ENCODE peak calls at places on chromosomes 11 and 22, in five cellular contexts. Q is A549, X is K562, F is HepG2, L is GM12878. T is an unnamed sample.

GRCh38 chr11:46200537-46201281 is 76.8 kb upstream of the CREB3L1 start:
- DNase-seq in Q (no peak), X (no peak), F (no peak), L (no peak), T (no peak)

GRCh38 chr11:82462588-82462987 is 271.1 kb downstream of the FAM181B start:
- DNase-seq in Q (no peak), X (no peak), F (no peak), L (no peak), T (no peak)

GRCh38 chr11:71164621-71165020 is 87.8 kb downstream of the SHANK2 start:
- DNase-seq in Q (no peak), X (no peak), F (no peak), L (no peak), T (no peak)

GRCh38 chr11:67248653-67249052 is 17.6 kb upstream of the GRK2 start:
- DNase-seq in Q (no peak), X (no peak), F (peak; percentile 40), L (no peak), T (no peak)

GRCh38 chr22:21457023-21457787 is 10.0 kb upstream of the TMEM191C start:
- DNase-seq in Q (peak; percentile 83), X (no peak), F (peak; percentile 65), L (no peak), T (no peak)

GRCh38 chr22:30695871-30696655 is 1.4 kb downstream of the OSBP2 start:
- DNase-seq in Q (no peak), X (no peak), F (no peak), L (no peak), T (no peak)

GRCh38 chr11:94909371-94909820 is 64.0 kb downstream of the CWC15 start:
- DNase-seq in Q (no peak), X (no peak), F (no peak), L (no peak), T (no peak)

GRCh38 chr22:19446603-19447387 is 716 bp downstream of the C22orf39 start:
- DNase-seq in Q (no peak), X (no peak), F (peak; percentile 7), L (no peak), T (peak; percentile 86)

GRCh38 chr11:30329150-30329940 is 6.4 kb downstream of the ARL14EP start:
- DNase-seq in Q (no peak), X (no peak), F (no peak), L (no peak), T (no peak)

GRCh38 chr22:20391222-20391621 is 2.7 kb upstream of the ZNF74 start:
- DNase-seq in Q (no peak), X (no peak), F (no peak), L (no peak), T (no peak)

GRCh38 chr11:44771252-44771734 is 44.5 kb downstream of the TSPAN18 start:
- DNase-seq in Q (no peak), X (no peak), F (no peak), L (no peak), T (no peak)

GRCh38 chr22:37169412-37169811 is 18.6 kb downstream of the C1QTNF6 start:
- DNase-seq in Q (no peak), X (no peak), F (no peak), L (no peak), T (no peak)

GRCh38 chr11:122634507-122634906 is 21.0 kb upstream of the UBASH3B start:
- DNase-seq in Q (no peak), X (no peak), F (no peak), L (no peak), T (peak; percentile 52)

GRCh38 chr11:37504066-37504611 is 906.1 kb upstream of the RAG2 start:
- DNase-seq in Q (no peak), X (no peak), F (no peak), L (peak; percentile 78), T (peak; percentile 0)

GRCh38 chr11:94314064-94314463 is 9.7 kb downstream of the IZUMO1R start:
- DNase-seq in Q (no peak), X (no peak), F (no peak), L (no peak), T (no peak)

GRCh38 chr22:39133871-39134270 is 18.6 kb downstream of the CBX7 start:
- DNase-seq in Q (no peak), X (no peak), F (no peak), L (no peak), T (no peak)

DNA sequence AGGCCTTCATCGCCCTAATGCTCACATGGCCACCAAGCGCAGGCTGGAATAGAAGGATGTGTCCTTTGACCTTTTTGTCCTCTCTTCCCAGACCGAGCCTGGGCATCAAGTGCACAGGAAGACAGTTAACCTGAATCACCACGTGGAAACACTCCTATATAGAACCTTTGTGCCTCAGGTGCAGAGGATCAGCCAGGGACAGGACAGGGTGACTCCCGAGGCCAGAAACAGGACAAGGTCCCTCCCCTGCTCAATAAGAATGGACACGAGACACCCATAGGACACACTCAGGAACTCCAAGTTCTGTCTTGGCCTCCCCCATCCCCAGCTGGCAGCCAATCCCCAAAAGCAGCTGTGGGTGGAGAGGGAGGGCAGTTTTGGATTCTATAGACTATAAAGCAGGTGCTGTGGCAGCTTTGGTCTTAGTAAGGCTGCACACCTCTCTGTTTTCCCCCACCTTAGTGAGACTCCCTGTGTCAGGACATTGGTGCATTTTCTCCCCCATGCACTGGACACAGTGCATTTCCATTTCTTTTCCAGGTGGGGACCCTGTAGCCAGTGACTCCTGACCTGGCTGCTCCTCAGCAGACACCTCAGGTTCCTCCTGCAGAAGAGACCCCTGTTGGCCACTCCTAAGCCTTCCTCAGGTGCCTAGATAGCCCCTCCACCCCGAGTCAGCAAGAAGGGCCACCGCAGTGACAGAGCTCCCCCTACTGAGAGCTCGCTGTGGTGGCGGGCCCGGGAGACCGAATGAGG is 43.6 kb upstream of the POU2AF1 start:
- DNase-seq in Q (peak; percentile 55), X (peak; percentile 51), F (peak; percentile 82), L (no peak), T (peak; percentile 90)
- TF ChIP-seq REST in Q (no peak), X (no peak), F (no peak), L (no peak), T (no peak)

DNA sequence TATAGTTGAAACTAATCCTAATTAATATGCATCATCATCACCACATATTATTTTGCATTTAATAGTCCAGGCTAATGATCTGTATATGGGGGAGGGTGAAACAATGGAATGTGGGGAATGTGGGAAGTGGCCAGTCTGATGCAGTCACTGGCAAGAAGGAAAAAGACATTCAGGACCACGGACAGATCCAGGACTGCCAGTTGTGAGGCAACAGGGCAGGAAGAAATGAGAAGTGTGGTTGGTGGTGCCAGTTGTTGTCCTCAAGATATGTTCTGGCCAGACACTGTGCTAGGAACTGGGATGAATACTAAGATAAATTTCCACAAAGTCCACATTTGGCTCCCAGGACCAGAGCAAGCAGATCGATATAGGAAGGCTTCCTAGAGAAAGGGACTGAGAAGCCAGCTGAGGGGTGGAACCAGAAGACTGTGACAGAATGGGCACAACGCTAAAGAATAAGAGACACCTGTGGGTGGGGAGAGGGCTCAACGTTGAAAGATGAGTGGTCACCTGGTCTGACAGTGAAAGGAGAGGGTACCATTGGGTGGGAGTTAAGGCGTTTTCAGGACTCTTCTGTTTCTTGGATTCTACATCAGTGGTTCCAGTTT is 6.8 kb upstream of the TPBGL start:
- DNase-seq in Q (peak; percentile 46), X (peak; percentile 58), F (peak; percentile 55), L (no peak), T (peak; percentile 93)
- TF ChIP-seq JUNB in Q (no peak), X (no peak), F (no peak), L (no peak), T (no peak)

GRCh38 chr22:40721266-40721665 is 42.0 kb downstream of the MCHR1 start:
- DNase-seq in Q (peak; percentile 69), X (no peak), F (peak; percentile 40), L (no peak), T (peak; percentile 45)
- TF ChIP-seq REST in Q (no peak), X (no peak), F (no peak), L (no peak), T (no peak)

DNA sequence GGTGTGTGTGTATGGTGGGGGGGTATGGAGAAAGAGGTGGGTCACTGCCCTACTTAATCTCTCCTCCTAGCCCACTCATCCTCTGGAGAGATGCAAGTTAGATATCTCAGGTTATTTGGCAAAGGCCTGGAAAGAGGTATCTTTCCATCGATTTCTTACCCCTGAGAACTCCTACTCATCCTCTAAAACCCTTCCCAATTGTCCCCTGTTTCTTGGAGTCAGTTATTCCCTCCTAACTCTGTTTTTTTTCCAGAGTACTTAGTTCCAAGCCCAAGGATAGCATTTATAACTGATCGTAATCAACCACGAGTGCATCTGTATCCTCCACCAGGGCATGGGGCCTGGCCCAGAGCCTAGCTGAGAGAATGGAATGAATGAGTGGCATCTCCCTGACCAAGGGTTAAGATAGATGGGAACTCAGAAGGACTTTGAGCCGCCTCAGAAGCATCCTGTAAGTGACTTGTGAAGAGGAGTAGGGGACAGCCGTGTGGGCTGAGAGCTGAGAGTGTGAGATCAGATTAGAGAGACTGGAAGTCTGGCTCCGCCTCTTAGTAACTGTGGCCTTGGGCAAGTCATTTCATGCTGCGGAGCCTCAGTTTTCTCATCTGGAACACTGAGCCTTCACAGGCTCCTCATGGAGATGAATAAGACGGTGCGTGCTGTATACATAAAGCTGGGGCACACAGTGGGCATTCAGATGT is 16.2 kb downstream of the CD6 start:
- DNase-seq in Q (no peak), X (no peak), F (no peak), L (no peak), T (no peak)
- TF ChIP-seq JUNB in Q (no peak), X (no peak), F (no peak), L (no peak), T (no peak)

GRCh38 chr11:14290422-14290821 is 68.6 kb downstream of the RRAS2 start:
- DNase-seq in Q (no peak), X (peak; percentile 19), F (no peak), L (no peak), T (peak; percentile 63)

DNA sequence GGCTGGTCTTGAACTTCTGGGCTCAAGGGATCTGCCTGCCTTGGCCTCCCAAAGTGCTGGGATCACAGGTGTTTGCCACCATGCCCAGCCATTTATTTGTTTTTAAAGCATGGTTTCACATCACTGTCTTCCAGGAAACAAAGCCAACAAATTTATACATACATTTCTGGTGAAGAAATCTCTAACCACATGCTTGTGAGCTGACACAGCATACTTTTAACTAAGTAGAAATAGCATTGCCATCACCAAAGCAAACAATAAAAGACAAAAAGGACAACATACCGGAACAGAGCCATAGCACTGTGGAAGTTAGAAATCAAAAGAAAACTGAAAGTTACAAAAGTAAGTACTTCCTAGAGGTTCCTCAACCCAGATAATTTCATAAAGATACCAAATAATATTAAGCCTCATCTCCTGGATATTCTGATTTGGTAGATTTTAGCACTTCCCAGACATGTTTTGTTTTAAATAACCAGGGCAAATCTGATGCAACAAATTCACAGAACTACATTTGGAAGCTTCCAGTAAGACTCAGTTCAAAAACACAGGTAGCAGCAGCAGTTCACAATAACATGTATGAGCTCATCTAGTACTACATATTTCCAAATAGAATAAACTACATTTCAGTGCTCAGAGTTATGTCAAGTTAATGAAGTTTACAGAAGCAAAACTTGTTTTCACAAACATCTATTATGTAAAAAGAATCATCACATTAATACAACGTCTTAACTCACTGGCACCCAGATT is 70.6 kb downstream of the RRAS2 start:
- DNase-seq in Q (peak; percentile 54), X (no peak), F (no peak), L (no peak), T (no peak)
- TF ChIP-seq REST in Q (no peak), X (no peak), F (no peak), L (no peak), T (no peak)

GRCh38 chr11:111792314-111792713 is 26.1 kb upstream of the PPP2R1B start:
- DNase-seq in Q (no peak), X (no peak), F (peak; percentile 26), L (no peak), T (no peak)
- TF ChIP-seq JUNB in Q (no peak), X (no peak), F (no peak), L (no peak), T (no peak)